ENCODE peak calls at places on chromosomes 6 and 20, in five cellular contexts. L is mesendoderm, J is tibial nerve, Y is HCT116, P is HL-60. C is an unnamed sample.

GRCh38 chr20:10739575-10739974 is 65.8 kb upstream of the JAG1 start:
- DNase-seq in L (no peak), J (no peak), Y (no peak), P (no peak), C (no peak)

GRCh38 chr6:132414761-132415160 is 13.5 kb upstream of the MOXD1 start:
- DNase-seq in L (peak; percentile 77), J (no peak), Y (no peak), P (no peak), C (no peak)

GRCh38 chr6:118307581-118307980 is 240.5 kb upstream of the PLN start:
- DNase-seq in L (no peak), J (no peak), Y (no peak), P (no peak), C (no peak)

GRCh38 chr6:106620931-106621672 is 8.2 kb downstream of the RTN4IP1 start:
- DNase-seq in L (peak; percentile 16), J (no peak), Y (no peak), P (no peak), C (peak; percentile 80)

GRCh38 chr6:30507849-30508843 is 18.8 kb downstream of the HLA-E start:
- DNase-seq in L (no peak), J (no peak), Y (no peak), P (no peak), C (no peak)

GRCh38 chr6:41729624-41730023 is 5.8 kb downstream of the TFEB start:
- DNase-seq in L (no peak), J (no peak), Y (no peak), P (no peak), C (no peak)

GRCh38 chr20:17938889-17939619 is 29.5 kb downstream of the SNX5 start:
- DNase-seq in L (peak; percentile 93), J (peak; percentile 64), Y (peak; percentile 22), P (no peak), C (peak; percentile 75)

GRCh38 chr20:32416206-32416605 is 58.1 kb downstream of the ASXL1 start:
- DNase-seq in L (no peak), J (no peak), Y (no peak), P (no peak), C (no peak)

GRCh38 chr6:104540743-104541142 is 319.0 kb downstream of the HACE1 start:
- DNase-seq in L (no peak), J (no peak), Y (no peak), P (no peak), C (no peak)

GRCh38 chr6:72649032-72649984 is 27.4 kb downstream of the KCNQ5 start:
- DNase-seq in L (no peak), J (peak; percentile 20), Y (no peak), P (no peak), C (no peak)

GRCh38 chr6:121596441-121596840 is 161.0 kb downstream of the GJA1 start:
- DNase-seq in L (no peak), J (no peak), Y (no peak), P (no peak), C (no peak)

GRCh38 chr6:162999575-163000285 is 272.0 kb downstream of the PACRG start:
- DNase-seq in L (no peak), J (no peak), Y (no peak), P (no peak), C (no peak)

GRCh38 chr6:28648035-28648877 is 122.6 kb downstream of the GPX5 start:
- DNase-seq in L (peak; percentile 90), J (peak; percentile 44), Y (peak; percentile 75), P (no peak), C (peak; percentile 93)
- H3K27ac ChIP-seq in L (no peak overlapping the region), J (no peak overlapping the region), Y (peak overlapping the region; percentile 6), P (no peak overlapping the region), C (peak overlapping the region; percentile 74)

DNA sequence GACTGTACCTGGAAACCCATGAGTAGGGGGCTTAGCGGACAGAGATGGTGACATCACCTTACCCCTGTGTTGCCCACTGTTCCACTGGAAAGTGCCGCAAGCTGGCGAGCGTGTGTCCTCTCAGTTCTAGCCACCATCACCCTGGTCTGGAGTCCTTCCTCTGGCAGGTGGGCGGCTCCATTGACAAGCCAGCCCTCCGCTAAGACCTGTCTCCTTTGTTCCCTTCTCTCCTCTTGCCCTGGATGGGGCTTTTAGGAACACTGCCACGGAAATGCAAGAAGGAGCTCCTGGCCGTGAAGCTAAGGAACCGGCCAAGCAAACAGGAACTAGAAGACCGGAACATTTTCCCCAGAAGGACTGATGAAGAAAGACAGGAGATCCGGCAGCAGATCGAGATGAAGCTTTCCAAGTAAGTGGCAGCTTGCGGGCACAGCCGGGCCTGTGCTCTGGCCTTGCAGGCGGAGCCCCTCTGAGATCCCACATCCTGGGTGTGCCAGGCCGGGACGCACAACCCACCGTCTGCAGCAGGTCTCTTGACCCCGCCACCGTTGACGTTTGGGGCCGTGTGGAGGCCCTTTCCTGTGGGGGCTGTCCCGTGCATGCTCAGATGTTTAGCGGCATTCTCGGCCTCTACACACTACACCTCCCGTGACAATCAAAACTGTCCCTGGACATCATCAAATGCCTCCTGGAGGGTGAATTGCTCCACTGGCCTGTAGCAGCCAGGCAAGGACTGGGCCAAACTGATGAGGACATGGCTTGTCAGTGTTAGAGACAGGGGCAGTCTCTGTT is 127.5 kb downstream of the SYCP2 start:
- DNase-seq in L (no peak), J (peak; percentile 2), Y (no peak), P (no peak), C (no peak)
- H3K27me3 ChIP-seq in L (no peaks in the 10 kb centered on the region), J (no peaks in the 10 kb centered on the region), Y (no peaks in the 10 kb centered on the region), P (no peaks in the 10 kb centered on the region), C (no peaks in the 10 kb centered on the region)

GRCh38 chr20:39533858-39534257 is 571.7 kb downstream of the DHX35 start:
- DNase-seq in L (no peak), J (no peak), Y (no peak), P (no peak), C (no peak)
- H3K27ac ChIP-seq in L (no peak overlapping the region), J (no peak overlapping the region), Y (no peak overlapping the region), P (no peak overlapping the region), C (no peak overlapping the region)

GRCh38 chr6:19835605-19836004 is 1.6 kb upstream of the ID4 start:
- DNase-seq in L (peak; percentile 64), J (no peak), Y (no peak), P (no peak), C (no peak)

GRCh38 chr6:19833947-19834346 is 3.2 kb upstream of the ID4 start:
- DNase-seq in L (no peak), J (no peak), Y (no peak), P (no peak), C (no peak)

GRCh38 chr6:19836799-19837510 is at the start of gene ID4:
- DNase-seq in L (peak; percentile 99), J (peak; percentile 80), Y (no peak), P (no peak), C (peak; percentile 99)

GRCh38 chr6:19837511-19838441 is 606 bp downstream of the ID4 start:
- DNase-seq in L (peak; percentile 66), J (no peak), Y (no peak), P (no peak), C (peak; percentile 68)

GRCh38 chr6:19834858-19835257 is 2.3 kb upstream of the ID4 start:
- DNase-seq in L (peak; percentile 63), J (no peak), Y (no peak), P (no peak), C (no peak)
- H3K27me3 ChIP-seq in L (no peaks in the 10 kb centered on the region), J (peaks cover 7% of the 10 kb centered on the region), Y (peaks cover 1% of the 10 kb centered on the region), P (peaks cover 23% of the 10 kb centered on the region), C (no peaks in the 10 kb centered on the region)

GRCh38 chr6:16972535-16972934 is 129.3 kb upstream of the STMND1 start:
- DNase-seq in L (no peak), J (no peak), Y (no peak), P (no peak), C (peak; percentile 55)
- H3K27ac ChIP-seq in L (no peak overlapping the region), J (no peak overlapping the region), Y (no peak overlapping the region), P (no peak overlapping the region), C (no peak overlapping the region)

GRCh38 chr6:99353126-99353525 is 3.7 kb upstream of the FAXC start:
- DNase-seq in L (peak; percentile 49), J (no peak), Y (no peak), P (no peak), C (no peak)

GRCh38 chr6:99350573-99350972 is 1.1 kb upstream of the FAXC start:
- DNase-seq in L (peak; percentile 13), J (no peak), Y (no peak), P (no peak), C (no peak)

GRCh38 chr6:99356641-99357040 is 7.2 kb upstream of the FAXC start:
- DNase-seq in L (no peak), J (no peak), Y (no peak), P (no peak), C (no peak)

GRCh38 chr6:99359800-99360199 is 10.3 kb upstream of the FAXC start:
- DNase-seq in L (no peak), J (no peak), Y (no peak), P (no peak), C (no peak)

GRCh38 chr6:99354983-99355382 is 5.5 kb upstream of the FAXC start:
- DNase-seq in L (no peak), J (no peak), Y (no peak), P (no peak), C (no peak)
- H3K27me3 ChIP-seq in L (no peaks in the 10 kb centered on the region), J (peaks cover 16% of the 10 kb centered on the region), Y (no peaks in the 10 kb centered on the region), P (peaks cover 10% of the 10 kb centered on the region), C (no peaks in the 10 kb centered on the region)